ENCODE peak calls at places on chromosomes 2 and 18, in ten cellular contexts. One of them, this sample, is unnamed.

GRCh38 chr2:189522435-189523151 is 58.0 kb downstream of the SLC40A1 start:
- DNase-seq in PC-9: no peak
- DNase-seq in AG09309: no peak
- DNase-seq in A549: peak
- DNase-seq in brain microvascular endothelial cell: no peak
- DNase-seq in choroid plexus epithelial cell: peak
- DNase-seq in WERI-Rb-1: no peak
- DNase-seq in heart left ventricle: no peak
- DNase-seq in pancreas: peak
- DNase-seq in activated CD8-positive, alpha-beta T cell treated with anti-CD3 and anti-CD28 coated beads for 36 hours: no peak
- DNase-seq in this sample: no peak

GRCh38 chr2:143361346-143361745 is 232.1 kb downstream of the ARHGAP15 start:
- DNase-seq in PC-9: no peak
- DNase-seq in AG09309: no peak
- DNase-seq in A549: no peak
- DNase-seq in brain microvascular endothelial cell: no peak
- DNase-seq in choroid plexus epithelial cell: no peak
- DNase-seq in WERI-Rb-1: no peak
- DNase-seq in heart left ventricle: no peak
- DNase-seq in pancreas: no peak
- DNase-seq in activated CD8-positive, alpha-beta T cell treated with anti-CD3 and anti-CD28 coated beads for 36 hours: no peak
- DNase-seq in this sample: no peak

GRCh38 chr18:12361770-12362378 is 15.2 kb downstream of the AFG3L2 start:
- DNase-seq in PC-9: no peak
- DNase-seq in AG09309: no peak
- DNase-seq in A549: no peak
- DNase-seq in brain microvascular endothelial cell: peak
- DNase-seq in choroid plexus epithelial cell: peak
- DNase-seq in WERI-Rb-1: no peak
- DNase-seq in heart left ventricle: peak
- DNase-seq in pancreas: no peak
- DNase-seq in activated CD8-positive, alpha-beta T cell treated with anti-CD3 and anti-CD28 coated beads for 36 hours: no peak
- DNase-seq in this sample: no peak

GRCh38 chr18:74242451-74243096 is 49.2 kb downstream of the CYB5A start:
- DNase-seq in PC-9: no peak
- DNase-seq in AG09309: no peak
- DNase-seq in A549: no peak
- DNase-seq in brain microvascular endothelial cell: no peak
- DNase-seq in choroid plexus epithelial cell: no peak
- DNase-seq in WERI-Rb-1: no peak
- DNase-seq in heart left ventricle: no peak
- DNase-seq in pancreas: peak
- DNase-seq in activated CD8-positive, alpha-beta T cell treated with anti-CD3 and anti-CD28 coated beads for 36 hours: peak
- DNase-seq in this sample: no peak

GRCh38 chr2:181426687-181427086 is 30.5 kb upstream of the ITGA4 start:
- DNase-seq in PC-9: no peak
- DNase-seq in AG09309: no peak
- DNase-seq in A549: no peak
- DNase-seq in brain microvascular endothelial cell: no peak
- DNase-seq in choroid plexus epithelial cell: no peak
- DNase-seq in WERI-Rb-1: no peak
- DNase-seq in heart left ventricle: no peak
- DNase-seq in pancreas: no peak
- DNase-seq in activated CD8-positive, alpha-beta T cell treated with anti-CD3 and anti-CD28 coated beads for 36 hours: no peak
- DNase-seq in this sample: no peak

GRCh38 chr2:168851674-168852320 is 38.4 kb downstream of the SPC25 start:
- DNase-seq in PC-9: no peak
- DNase-seq in AG09309: peak
- DNase-seq in A549: peak
- DNase-seq in brain microvascular endothelial cell: peak
- DNase-seq in choroid plexus epithelial cell: peak
- DNase-seq in WERI-Rb-1: no peak
- DNase-seq in heart left ventricle: peak
- DNase-seq in pancreas: peak
- DNase-seq in activated CD8-positive, alpha-beta T cell treated with anti-CD3 and anti-CD28 coated beads for 36 hours: no peak
- DNase-seq in this sample: peak

GRCh38 chr2:69945447-69945846 is 16.0 kb downstream of the ASPRV1 start:
- DNase-seq in PC-9: no peak
- DNase-seq in AG09309: no peak
- DNase-seq in A549: no peak
- DNase-seq in brain microvascular endothelial cell: peak
- DNase-seq in choroid plexus epithelial cell: no peak
- DNase-seq in WERI-Rb-1: no peak
- DNase-seq in heart left ventricle: peak
- DNase-seq in pancreas: no peak
- DNase-seq in activated CD8-positive, alpha-beta T cell treated with anti-CD3 and anti-CD28 coated beads for 36 hours: no peak
- DNase-seq in this sample: no peak

GRCh38 chr2:120253021-120253882 is 600 bp downstream of the RALB start:
- DNase-seq in PC-9: peak
- DNase-seq in AG09309: no peak
- DNase-seq in A549: peak
- DNase-seq in brain microvascular endothelial cell: peak
- DNase-seq in choroid plexus epithelial cell: peak
- DNase-seq in WERI-Rb-1: peak
- DNase-seq in heart left ventricle: peak
- DNase-seq in pancreas: peak
- DNase-seq in activated CD8-positive, alpha-beta T cell treated with anti-CD3 and anti-CD28 coated beads for 36 hours: peak
- DNase-seq in this sample: no peak

GRCh38 chr2:229412686-229413085 is 141.6 kb upstream of the PID1 start:
- DNase-seq in PC-9: no peak
- DNase-seq in AG09309: no peak
- DNase-seq in A549: no peak
- DNase-seq in brain microvascular endothelial cell: no peak
- DNase-seq in choroid plexus epithelial cell: no peak
- DNase-seq in WERI-Rb-1: no peak
- DNase-seq in heart left ventricle: no peak
- DNase-seq in pancreas: no peak
- DNase-seq in activated CD8-positive, alpha-beta T cell treated with anti-CD3 and anti-CD28 coated beads for 36 hours: no peak
- DNase-seq in this sample: no peak

DNA sequence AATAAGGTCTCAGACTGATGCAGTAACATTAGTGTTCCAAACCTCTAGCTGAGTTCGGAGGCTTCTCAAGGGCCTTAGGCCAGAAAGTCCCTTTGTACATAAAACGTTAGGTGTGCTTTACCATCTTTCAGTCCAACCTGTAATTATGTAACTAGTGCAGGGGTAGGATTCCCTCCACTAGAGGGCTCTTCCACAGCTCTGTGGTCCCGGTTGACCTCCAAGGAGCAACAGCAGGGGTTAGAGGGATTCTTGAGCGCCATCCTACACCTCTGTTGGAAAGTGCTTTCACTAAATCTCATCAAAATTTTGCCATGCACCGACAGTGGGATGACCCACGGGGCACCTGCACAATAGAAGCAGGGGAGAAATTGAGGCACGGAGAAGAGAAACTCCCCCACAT is 155.8 kb upstream of the LRP1B start:
- DNase-seq in PC-9: no peak
- DNase-seq in AG09309: no peak
- DNase-seq in A549: peak
- DNase-seq in brain microvascular endothelial cell: no peak
- DNase-seq in choroid plexus epithelial cell: no peak
- DNase-seq in WERI-Rb-1: peak
- DNase-seq in heart left ventricle: no peak
- DNase-seq in pancreas: peak
- DNase-seq in activated CD8-positive, alpha-beta T cell treated with anti-CD3 and anti-CD28 coated beads for 36 hours: no peak
- DNase-seq in this sample: no peak
- TF ChIP-seq CTCF in PC-9: peak
- TF ChIP-seq CTCF in AG09309: no peak
- TF ChIP-seq CTCF in A549: peak
- TF ChIP-seq CTCF in brain microvascular endothelial cell: peak
- TF ChIP-seq CTCF in choroid plexus epithelial cell: peak
- TF ChIP-seq CTCF in WERI-Rb-1: peak
- TF ChIP-seq CTCF in heart left ventricle: no peak
- TF ChIP-seq CTCF in pancreas: no peak
- TF ChIP-seq CTCF in activated CD8-positive, alpha-beta T cell treated with anti-CD3 and anti-CD28 coated beads for 36 hours: no peak
- TF ChIP-seq CTCF in this sample: no peak

DNA sequence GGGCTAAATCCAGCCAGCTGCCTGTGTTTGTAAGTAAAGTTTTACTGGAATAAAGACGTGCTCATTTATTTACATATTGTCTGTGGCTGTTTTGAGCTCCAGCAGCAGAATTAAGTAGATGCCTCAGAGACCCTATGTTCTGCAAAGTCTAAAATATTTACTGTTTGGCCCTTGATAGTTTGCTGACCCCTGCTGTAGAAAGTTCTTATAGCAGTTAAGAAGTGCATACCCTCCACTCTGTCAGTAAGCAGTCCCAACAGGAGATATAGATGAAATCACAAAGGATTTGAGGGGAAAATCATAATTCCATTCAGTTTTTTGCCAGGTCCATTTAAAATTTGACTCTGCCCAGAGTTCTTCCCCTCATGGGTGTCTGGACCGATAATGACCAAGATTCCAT is 50.1 kb upstream of the ITM2C start:
- DNase-seq in PC-9: no peak
- DNase-seq in AG09309: no peak
- DNase-seq in A549: peak
- DNase-seq in brain microvascular endothelial cell: peak
- DNase-seq in choroid plexus epithelial cell: peak
- DNase-seq in WERI-Rb-1: no peak
- DNase-seq in heart left ventricle: no peak
- DNase-seq in pancreas: no peak
- DNase-seq in activated CD8-positive, alpha-beta T cell treated with anti-CD3 and anti-CD28 coated beads for 36 hours: no peak
- DNase-seq in this sample: no peak
- TF ChIP-seq CTCF in PC-9: peak
- TF ChIP-seq CTCF in AG09309: peak
- TF ChIP-seq CTCF in A549: peak
- TF ChIP-seq CTCF in brain microvascular endothelial cell: peak
- TF ChIP-seq CTCF in choroid plexus epithelial cell: peak
- TF ChIP-seq CTCF in WERI-Rb-1: peak
- TF ChIP-seq CTCF in heart left ventricle: peak
- TF ChIP-seq CTCF in pancreas: no peak
- TF ChIP-seq CTCF in activated CD8-positive, alpha-beta T cell treated with anti-CD3 and anti-CD28 coated beads for 36 hours: no peak
- TF ChIP-seq CTCF in this sample: no peak

GRCh38 chr2:108593547-108594098 is 59.4 kb downstream of the LIMS1 start:
- DNase-seq in PC-9: no peak
- DNase-seq in AG09309: peak
- DNase-seq in A549: peak
- DNase-seq in brain microvascular endothelial cell: peak
- DNase-seq in choroid plexus epithelial cell: peak
- DNase-seq in WERI-Rb-1: no peak
- DNase-seq in heart left ventricle: no peak
- DNase-seq in pancreas: no peak
- DNase-seq in activated CD8-positive, alpha-beta T cell treated with anti-CD3 and anti-CD28 coated beads for 36 hours: no peak
- DNase-seq in this sample: no peak
- TF ChIP-seq CTCF in PC-9: no peak
- TF ChIP-seq CTCF in AG09309: no peak
- TF ChIP-seq CTCF in A549: no peak
- TF ChIP-seq CTCF in brain microvascular endothelial cell: peak
- TF ChIP-seq CTCF in choroid plexus epithelial cell: peak
- TF ChIP-seq CTCF in WERI-Rb-1: no peak
- TF ChIP-seq CTCF in heart left ventricle: no peak
- TF ChIP-seq CTCF in pancreas: no peak
- TF ChIP-seq CTCF in activated CD8-positive, alpha-beta T cell treated with anti-CD3 and anti-CD28 coated beads for 36 hours: peak
- TF ChIP-seq CTCF in this sample: no peak

GRCh38 chr2:193584522-193584938 is 1389.8 kb upstream of the TMEFF2 start:
- DNase-seq in PC-9: no peak
- DNase-seq in AG09309: no peak
- DNase-seq in A549: peak
- DNase-seq in brain microvascular endothelial cell: peak
- DNase-seq in choroid plexus epithelial cell: peak
- DNase-seq in WERI-Rb-1: peak
- DNase-seq in heart left ventricle: no peak
- DNase-seq in pancreas: no peak
- DNase-seq in activated CD8-positive, alpha-beta T cell treated with anti-CD3 and anti-CD28 coated beads for 36 hours: peak
- DNase-seq in this sample: no peak
- TF ChIP-seq CTCF in PC-9: peak
- TF ChIP-seq CTCF in AG09309: peak
- TF ChIP-seq CTCF in A549: peak
- TF ChIP-seq CTCF in brain microvascular endothelial cell: peak
- TF ChIP-seq CTCF in choroid plexus epithelial cell: peak
- TF ChIP-seq CTCF in WERI-Rb-1: peak
- TF ChIP-seq CTCF in heart left ventricle: no peak
- TF ChIP-seq CTCF in pancreas: no peak
- TF ChIP-seq CTCF in activated CD8-positive, alpha-beta T cell treated with anti-CD3 and anti-CD28 coated beads for 36 hours: no peak
- TF ChIP-seq CTCF in this sample: no peak

GRCh38 chr2:26532301-26533250 is 54.7 kb upstream of the OTOF start:
- DNase-seq in PC-9: no peak
- DNase-seq in AG09309: no peak
- DNase-seq in A549: no peak
- DNase-seq in brain microvascular endothelial cell: no peak
- DNase-seq in choroid plexus epithelial cell: no peak
- DNase-seq in WERI-Rb-1: no peak
- DNase-seq in heart left ventricle: no peak
- DNase-seq in pancreas: no peak
- DNase-seq in activated CD8-positive, alpha-beta T cell treated with anti-CD3 and anti-CD28 coated beads for 36 hours: no peak
- DNase-seq in this sample: no peak

GRCh38 chr2:26529406-26530070 is 51.6 kb upstream of the OTOF start:
- DNase-seq in PC-9: peak
- DNase-seq in AG09309: no peak
- DNase-seq in A549: no peak
- DNase-seq in brain microvascular endothelial cell: no peak
- DNase-seq in choroid plexus epithelial cell: no peak
- DNase-seq in WERI-Rb-1: no peak
- DNase-seq in heart left ventricle: peak
- DNase-seq in pancreas: no peak
- DNase-seq in activated CD8-positive, alpha-beta T cell treated with anti-CD3 and anti-CD28 coated beads for 36 hours: no peak
- DNase-seq in this sample: no peak

GRCh38 chr2:26528870-26529269 is 50.9 kb upstream of the OTOF start:
- DNase-seq in PC-9: no peak
- DNase-seq in AG09309: no peak
- DNase-seq in A549: no peak
- DNase-seq in brain microvascular endothelial cell: no peak
- DNase-seq in choroid plexus epithelial cell: no peak
- DNase-seq in WERI-Rb-1: no peak
- DNase-seq in heart left ventricle: peak
- DNase-seq in pancreas: no peak
- DNase-seq in activated CD8-positive, alpha-beta T cell treated with anti-CD3 and anti-CD28 coated beads for 36 hours: no peak
- DNase-seq in this sample: no peak

GRCh38 chr2:26530141-26530540 is 52.2 kb upstream of the OTOF start:
- DNase-seq in PC-9: peak
- DNase-seq in AG09309: no peak
- DNase-seq in A549: no peak
- DNase-seq in brain microvascular endothelial cell: no peak
- DNase-seq in choroid plexus epithelial cell: no peak
- DNase-seq in WERI-Rb-1: no peak
- DNase-seq in heart left ventricle: peak
- DNase-seq in pancreas: no peak
- DNase-seq in activated CD8-positive, alpha-beta T cell treated with anti-CD3 and anti-CD28 coated beads for 36 hours: no peak
- DNase-seq in this sample: no peak

DNA sequence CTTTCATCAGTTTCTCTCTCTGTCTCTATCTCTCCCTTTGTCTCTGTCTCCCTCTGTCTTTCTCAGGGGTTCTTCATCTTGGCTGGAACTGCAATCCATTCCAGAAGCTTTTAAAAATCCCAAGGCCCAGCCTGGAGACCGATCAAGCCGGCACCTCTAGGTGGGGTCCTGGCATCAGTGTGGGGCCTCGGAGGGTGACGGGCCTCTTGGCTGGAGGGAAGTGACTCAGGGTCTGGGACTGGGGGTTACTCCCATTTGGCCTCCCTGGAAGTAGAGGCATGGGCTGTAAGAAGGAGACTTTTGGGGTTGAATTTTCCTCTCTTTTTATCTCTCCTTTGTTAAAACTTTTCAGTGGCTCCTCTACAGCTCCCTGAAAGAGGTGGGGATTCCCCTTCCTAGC is 52.8 kb upstream of the OTOF start:
- DNase-seq in PC-9: no peak
- DNase-seq in AG09309: no peak
- DNase-seq in A549: no peak
- DNase-seq in brain microvascular endothelial cell: peak
- DNase-seq in choroid plexus epithelial cell: peak
- DNase-seq in WERI-Rb-1: no peak
- DNase-seq in heart left ventricle: peak
- DNase-seq in pancreas: no peak
- DNase-seq in activated CD8-positive, alpha-beta T cell treated with anti-CD3 and anti-CD28 coated beads for 36 hours: no peak
- DNase-seq in this sample: no peak
- TF ChIP-seq CTCF in PC-9: no peak
- TF ChIP-seq CTCF in AG09309: peak
- TF ChIP-seq CTCF in A549: no peak
- TF ChIP-seq CTCF in brain microvascular endothelial cell: peak
- TF ChIP-seq CTCF in choroid plexus epithelial cell: no peak
- TF ChIP-seq CTCF in WERI-Rb-1: no peak
- TF ChIP-seq CTCF in heart left ventricle: no peak
- TF ChIP-seq CTCF in pancreas: no peak
- TF ChIP-seq CTCF in activated CD8-positive, alpha-beta T cell treated with anti-CD3 and anti-CD28 coated beads for 36 hours: no peak
- TF ChIP-seq CTCF in this sample: no peak

GRCh38 chr2:161824226-161824625 is 200.0 kb downstream of the SLC4A10 start:
- DNase-seq in PC-9: no peak
- DNase-seq in AG09309: no peak
- DNase-seq in A549: no peak
- DNase-seq in brain microvascular endothelial cell: no peak
- DNase-seq in choroid plexus epithelial cell: no peak
- DNase-seq in WERI-Rb-1: no peak
- DNase-seq in heart left ventricle: no peak
- DNase-seq in pancreas: no peak
- DNase-seq in activated CD8-positive, alpha-beta T cell treated with anti-CD3 and anti-CD28 coated beads for 36 hours: no peak
- DNase-seq in this sample: no peak
- TF ChIP-seq CTCF in PC-9: no peak
- TF ChIP-seq CTCF in AG09309: no peak
- TF ChIP-seq CTCF in A549: no peak
- TF ChIP-seq CTCF in brain microvascular endothelial cell: no peak
- TF ChIP-seq CTCF in choroid plexus epithelial cell: no peak
- TF ChIP-seq CTCF in WERI-Rb-1: no peak
- TF ChIP-seq CTCF in heart left ventricle: no peak
- TF ChIP-seq CTCF in pancreas: no peak
- TF ChIP-seq CTCF in activated CD8-positive, alpha-beta T cell treated with anti-CD3 and anti-CD28 coated beads for 36 hours: no peak
- TF ChIP-seq CTCF in this sample: no peak

This sample was measured in omental fat pad.